ENCODE peak calls at places on chromosomes 4 and X, in nine cellular contexts. One of them, this sample, is unnamed.

GRCh38 chrX:81489987-81490386 is 288.1 kb downstream of the SH3BGRL start:
- DNase-seq in Caco-2: no peak
- DNase-seq in hepatocyte: no peak
- DNase-seq in BE2C: no peak
- DNase-seq in ovary: no peak
- DNase-seq in CD8-positive, alpha-beta T cell: no peak
- DNase-seq in MM.1S: no peak
- DNase-seq in left lung: no peak
- DNase-seq in SK-N-SH: no peak
- DNase-seq in this sample: no peak

GRCh38 chr4:8355864-8356565 is 84.5 kb downstream of the ACOX3 start:
- DNase-seq in hepatocyte: no peak
- DNase-seq in left lung: no peak
- DNase-seq in Caco-2: no peak
- DNase-seq in CD8-positive, alpha-beta T cell: no peak
- DNase-seq in MM.1S: no peak
- DNase-seq in ovary: no peak
- DNase-seq in BE2C: no peak
- DNase-seq in SK-N-SH: no peak
- DNase-seq in this sample: no peak

GRCh38 chrX:149950681-149951080 is 12.4 kb upstream of the EOLA2 start:
- DNase-seq in hepatocyte: peak; percentile 35
- DNase-seq in left lung: no peak
- DNase-seq in BE2C: peak; percentile 16
- DNase-seq in Caco-2: peak; percentile 28
- DNase-seq in CD8-positive, alpha-beta T cell: peak; percentile 20
- DNase-seq in SK-N-SH: peak; percentile 18
- DNase-seq in MM.1S: peak; percentile 24
- DNase-seq in ovary: no peak
- DNase-seq in this sample: no peak

GRCh38 chr4:54231419-54232150 is 2.5 kb downstream of the PDGFRA start:
- DNase-seq in ovary: peak; percentile 79
- DNase-seq in Caco-2: peak; percentile 51
- DNase-seq in left lung: peak; percentile 79
- DNase-seq in MM.1S: no peak
- DNase-seq in BE2C: no peak
- DNase-seq in SK-N-SH: peak; percentile 77
- DNase-seq in CD8-positive, alpha-beta T cell: no peak
- DNase-seq in hepatocyte: peak; percentile 68
- DNase-seq in this sample: no peak

GRCh38 chr4:133178960-133179359 is 29.9 kb downstream of the PCDH10 start:
- DNase-seq in ovary: no peak
- DNase-seq in MM.1S: no peak
- DNase-seq in BE2C: no peak
- DNase-seq in SK-N-SH: no peak
- DNase-seq in hepatocyte: no peak
- DNase-seq in left lung: no peak
- DNase-seq in Caco-2: no peak
- DNase-seq in CD8-positive, alpha-beta T cell: no peak
- DNase-seq in this sample: no peak

GRCh38 chr4:70559216-70559830 is 32.7 kb upstream of the AMBN start:
- DNase-seq in MM.1S: peak; percentile 63
- DNase-seq in left lung: no peak
- DNase-seq in BE2C: peak; percentile 57
- DNase-seq in Caco-2: peak; percentile 61
- DNase-seq in ovary: peak; percentile 26
- DNase-seq in CD8-positive, alpha-beta T cell: peak; percentile 30
- DNase-seq in hepatocyte: peak; percentile 64
- DNase-seq in SK-N-SH: peak; percentile 37
- DNase-seq in this sample: peak; percentile 66

GRCh38 chr4:47032405-47033106 is 1.2 kb downstream of the GABRB1 start:
- DNase-seq in CD8-positive, alpha-beta T cell: peak; percentile 22
- DNase-seq in SK-N-SH: peak; percentile 82
- DNase-seq in MM.1S: peak; percentile 72
- DNase-seq in left lung: peak; percentile 82
- DNase-seq in Caco-2: peak; percentile 84
- DNase-seq in BE2C: peak; percentile 91
- DNase-seq in hepatocyte: peak; percentile 84
- DNase-seq in ovary: no peak
- DNase-seq in this sample: peak; percentile 42

GRCh38 chrX:140440891-140441290 is 64.0 kb downstream of the SOX3 start:
- DNase-seq in BE2C: no peak
- DNase-seq in ovary: no peak
- DNase-seq in Caco-2: no peak
- DNase-seq in MM.1S: no peak
- DNase-seq in SK-N-SH: no peak
- DNase-seq in left lung: no peak
- DNase-seq in CD8-positive, alpha-beta T cell: no peak
- DNase-seq in hepatocyte: peak; percentile 32
- DNase-seq in this sample: no peak

GRCh38 chr4:3671571-3672464 is 94.4 kb upstream of the ADRA2C start:
- DNase-seq in hepatocyte: no peak
- DNase-seq in ovary: no peak
- DNase-seq in left lung: peak; percentile 37
- DNase-seq in MM.1S: no peak
- DNase-seq in BE2C: no peak
- DNase-seq in CD8-positive, alpha-beta T cell: no peak
- DNase-seq in SK-N-SH: no peak
- DNase-seq in Caco-2: peak; percentile 70
- DNase-seq in this sample: no peak

GRCh38 chr4:55258152-55258863 is 87.7 kb upstream of the SRD5A3 start:
- DNase-seq in hepatocyte: no peak
- DNase-seq in BE2C: no peak
- DNase-seq in left lung: no peak
- DNase-seq in ovary: no peak
- DNase-seq in Caco-2: no peak
- DNase-seq in CD8-positive, alpha-beta T cell: no peak
- DNase-seq in SK-N-SH: no peak
- DNase-seq in MM.1S: no peak
- DNase-seq in this sample: no peak

GRCh38 chr4:143282170-143282760 is 54.4 kb upstream of the GAB1 start:
- DNase-seq in hepatocyte: no peak
- DNase-seq in BE2C: no peak
- DNase-seq in SK-N-SH: peak; percentile 12
- DNase-seq in left lung: no peak
- DNase-seq in ovary: no peak
- DNase-seq in Caco-2: no peak
- DNase-seq in CD8-positive, alpha-beta T cell: no peak
- DNase-seq in MM.1S: no peak
- DNase-seq in this sample: no peak

GRCh38 chr4:78862314-78862737 is 76.9 kb downstream of the PAQR3 start:
- DNase-seq in Caco-2: peak; percentile 56
- DNase-seq in hepatocyte: peak; percentile 47
- DNase-seq in ovary: no peak
- DNase-seq in SK-N-SH: no peak
- DNase-seq in MM.1S: no peak
- DNase-seq in BE2C: no peak
- DNase-seq in left lung: no peak
- DNase-seq in CD8-positive, alpha-beta T cell: no peak
- DNase-seq in this sample: no peak

GRCh38 chr4:67928547-67928946 is 34.7 kb downstream of the TMPRSS11A start:
- DNase-seq in CD8-positive, alpha-beta T cell: no peak
- DNase-seq in ovary: no peak
- DNase-seq in hepatocyte: no peak
- DNase-seq in Caco-2: no peak
- DNase-seq in BE2C: no peak
- DNase-seq in SK-N-SH: no peak
- DNase-seq in left lung: no peak
- DNase-seq in MM.1S: no peak
- DNase-seq in this sample: no peak

GRCh38 chr4:3220586-3221494 is 28.1 kb upstream of the MSANTD1 start:
- DNase-seq in hepatocyte: no peak
- DNase-seq in left lung: peak; percentile 13
- DNase-seq in SK-N-SH: no peak
- DNase-seq in Caco-2: no peak
- DNase-seq in BE2C: peak; percentile 2
- DNase-seq in ovary: peak; percentile 6
- DNase-seq in MM.1S: no peak
- DNase-seq in CD8-positive, alpha-beta T cell: no peak
- DNase-seq in this sample: no peak

GRCh38 chrX:2514131-2514530 is 13.4 kb upstream of the DHRSX start:
- DNase-seq in hepatocyte: no peak
- DNase-seq in Caco-2: no peak
- DNase-seq in MM.1S: no peak
- DNase-seq in CD8-positive, alpha-beta T cell: no peak
- DNase-seq in left lung: no peak
- DNase-seq in ovary: no peak
- DNase-seq in SK-N-SH: no peak
- DNase-seq in BE2C: no peak
- DNase-seq in this sample: no peak

GRCh38 chrX:22969416-22969815 is 30.3 kb upstream of the DDX53 start:
- DNase-seq in MM.1S: peak; percentile 72
- DNase-seq in ovary: no peak
- DNase-seq in Caco-2: no peak
- DNase-seq in CD8-positive, alpha-beta T cell: no peak
- DNase-seq in BE2C: no peak
- DNase-seq in SK-N-SH: no peak
- DNase-seq in hepatocyte: no peak
- DNase-seq in left lung: no peak
- DNase-seq in this sample: no peak

DNA sequence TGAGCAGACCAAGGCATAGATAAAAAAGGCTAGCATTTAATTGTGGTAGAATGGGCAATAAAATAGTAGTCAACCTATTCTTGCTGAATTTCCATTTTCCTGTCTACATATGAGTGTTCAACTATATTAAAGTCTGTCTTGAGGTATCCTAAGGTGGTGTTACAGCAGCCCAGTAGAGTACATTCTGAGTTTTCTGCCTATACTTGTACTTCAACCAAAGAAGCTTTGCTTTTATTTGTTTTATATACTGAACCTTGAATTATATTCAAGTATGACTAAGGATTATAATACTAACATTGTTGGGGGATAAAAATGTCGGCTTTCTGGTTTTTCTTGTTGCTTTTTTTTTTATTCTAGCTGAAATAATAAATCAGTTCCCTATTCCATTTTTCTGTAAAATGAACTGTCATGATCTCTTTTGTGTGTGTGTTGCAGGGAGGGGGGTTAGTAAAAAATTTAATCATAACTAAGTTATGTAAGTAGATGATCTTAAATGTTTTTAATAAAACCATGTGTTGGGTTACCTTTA is 106.7 kb downstream of the PDLIM5 start:
- DNase-seq in Caco-2: no peak
- DNase-seq in left lung: no peak
- DNase-seq in CD8-positive, alpha-beta T cell: no peak
- DNase-seq in ovary: no peak
- DNase-seq in SK-N-SH: no peak
- DNase-seq in MM.1S: no peak
- DNase-seq in hepatocyte: no peak
- DNase-seq in BE2C: no peak
- DNase-seq in this sample: no peak
- H3K4me1 ChIP-seq in Caco-2: peaks cover 44% of the 10 kb centered on the region
- H3K4me1 ChIP-seq in left lung: peaks cover 13% of the 10 kb centered on the region
- H3K4me1 ChIP-seq in CD8-positive, alpha-beta T cell: no peaks in the 10 kb centered on the region
- H3K4me1 ChIP-seq in ovary: peaks cover 3% of the 10 kb centered on the region
- H3K4me1 ChIP-seq in SK-N-SH: no peaks in the 10 kb centered on the region
- H3K4me1 ChIP-seq in MM.1S: no peaks in the 10 kb centered on the region
- H3K4me1 ChIP-seq in hepatocyte: no peaks in the 10 kb centered on the region
- H3K4me1 ChIP-seq in BE2C: peaks cover 5% of the 10 kb centered on the region
- H3K4me1 ChIP-seq in this sample: peaks cover 14% of the 10 kb centered on the region

GRCh38 chr4:121696641-121697461 is at the start of gene ANXA5:
- DNase-seq in hepatocyte: peak; percentile 96
- DNase-seq in Caco-2: peak; percentile 90
- DNase-seq in left lung: peak; percentile 98
- DNase-seq in CD8-positive, alpha-beta T cell: peak; percentile 54
- DNase-seq in SK-N-SH: peak; percentile 93
- DNase-seq in MM.1S: peak; percentile 90
- DNase-seq in ovary: peak; percentile 90
- DNase-seq in BE2C: peak; percentile 91
- DNase-seq in this sample: peak; percentile 91
- TF ChIP-seq CTCF in hepatocyte: peak; percentile 51
- TF ChIP-seq CTCF in Caco-2: peak; percentile 37
- TF ChIP-seq CTCF in left lung: no peak
- TF ChIP-seq CTCF in CD8-positive, alpha-beta T cell: no peak
- TF ChIP-seq CTCF in SK-N-SH: peak; percentile 49
- TF ChIP-seq CTCF in MM.1S: peak; percentile 25
- TF ChIP-seq CTCF in ovary: peak; percentile 46
- TF ChIP-seq CTCF in BE2C: peak; percentile 32
- TF ChIP-seq CTCF in this sample: no peak

DNA sequence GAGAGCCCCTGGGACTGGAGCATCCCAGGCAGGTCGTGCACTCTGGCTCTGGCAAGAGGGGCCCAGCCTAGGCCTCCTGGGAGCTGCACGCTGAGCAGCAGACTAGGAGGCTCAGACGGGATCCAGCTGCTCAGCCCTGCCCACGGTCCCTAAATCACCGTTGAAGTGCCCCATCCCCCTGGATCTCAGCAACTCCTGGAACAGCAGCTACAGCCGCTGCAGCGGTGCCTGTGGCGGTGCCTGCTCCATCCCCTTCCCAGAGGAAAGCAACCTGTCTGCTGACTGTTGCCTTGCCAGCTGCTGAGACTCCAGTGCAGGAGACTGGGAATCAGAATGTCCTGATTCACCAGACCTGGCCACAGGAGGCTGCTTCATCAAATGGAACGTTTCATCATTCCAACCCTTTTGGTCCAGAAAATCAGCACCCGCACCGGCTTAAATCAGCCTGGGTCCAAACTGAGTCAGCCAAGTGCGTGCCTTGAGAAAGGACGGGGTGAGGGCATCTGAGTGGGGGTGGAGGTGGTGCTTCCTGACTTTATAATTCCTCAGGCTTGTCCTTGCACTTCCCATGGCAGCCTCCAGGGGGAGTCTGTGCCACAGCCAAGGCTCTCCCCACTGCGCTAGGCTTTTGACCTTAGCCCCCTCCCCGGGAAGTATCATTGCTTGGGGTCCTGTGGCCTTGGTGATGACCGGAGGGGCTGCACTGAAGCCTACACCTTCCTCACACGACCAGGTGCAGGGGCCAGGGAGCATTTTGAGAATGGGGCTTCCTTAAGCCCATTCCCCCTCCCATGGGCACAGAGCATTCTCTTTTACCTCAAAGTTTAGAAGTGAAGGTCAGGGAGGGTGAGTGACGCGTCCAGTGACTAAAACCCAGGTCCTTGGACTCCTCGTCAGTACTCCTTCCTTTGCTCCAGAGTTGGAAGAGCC is 6.5 kb downstream of the ZNF185 start:
- DNase-seq in hepatocyte: peak; percentile 66
- DNase-seq in CD8-positive, alpha-beta T cell: peak; percentile 25
- DNase-seq in MM.1S: no peak
- DNase-seq in left lung: no peak
- DNase-seq in Caco-2: peak; percentile 57
- DNase-seq in ovary: peak; percentile 36
- DNase-seq in SK-N-SH: peak; percentile 86
- DNase-seq in BE2C: peak; percentile 63
- DNase-seq in this sample: peak; percentile 45
- H3K27me3 ChIP-seq in hepatocyte: no peaks in the 10 kb centered on the region
- H3K27me3 ChIP-seq in CD8-positive, alpha-beta T cell: no peaks in the 10 kb centered on the region
- H3K27me3 ChIP-seq in MM.1S: no peaks in the 10 kb centered on the region
- H3K27me3 ChIP-seq in left lung: no peaks in the 10 kb centered on the region
- H3K27me3 ChIP-seq in Caco-2: no peaks in the 10 kb centered on the region
- H3K27me3 ChIP-seq in ovary: no peaks in the 10 kb centered on the region
- H3K27me3 ChIP-seq in SK-N-SH: no peaks in the 10 kb centered on the region
- H3K27me3 ChIP-seq in BE2C: no peaks in the 10 kb centered on the region
- H3K27me3 ChIP-seq in this sample: no peaks in the 10 kb centered on the region

DNA sequence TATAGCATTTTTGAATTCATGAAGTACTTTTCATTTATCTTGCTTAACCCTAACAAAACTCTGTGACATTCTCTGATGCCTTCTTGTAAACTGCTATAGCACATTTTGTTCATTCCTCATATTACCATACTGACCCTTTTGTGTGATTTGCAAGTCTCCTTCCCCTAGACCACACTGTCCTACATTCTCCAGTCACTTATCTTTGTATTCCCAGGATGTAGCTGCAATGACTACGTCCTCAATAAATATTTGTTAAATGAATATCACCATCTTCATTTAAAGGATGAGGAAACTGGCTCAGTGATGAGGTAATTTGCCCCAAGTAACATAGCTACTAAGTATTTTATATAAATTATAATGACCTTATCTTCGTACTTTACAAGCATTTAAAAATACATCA is 11.9 kb downstream of the HUWE1 start:
- DNase-seq in Caco-2: no peak
- DNase-seq in hepatocyte: no peak
- DNase-seq in ovary: no peak
- DNase-seq in BE2C: no peak
- DNase-seq in left lung: no peak
- DNase-seq in SK-N-SH: no peak
- DNase-seq in CD8-positive, alpha-beta T cell: no peak
- DNase-seq in MM.1S: no peak
- DNase-seq in this sample: no peak
- H3K4me1 ChIP-seq in Caco-2: no peaks in the 10 kb centered on the region
- H3K4me1 ChIP-seq in hepatocyte: peaks cover 8% of the 10 kb centered on the region
- H3K4me1 ChIP-seq in ovary: no peaks in the 10 kb centered on the region
- H3K4me1 ChIP-seq in BE2C: no peaks in the 10 kb centered on the region
- H3K4me1 ChIP-seq in left lung: peaks cover 4% of the 10 kb centered on the region
- H3K4me1 ChIP-seq in SK-N-SH: no peaks in the 10 kb centered on the region
- H3K4me1 ChIP-seq in CD8-positive, alpha-beta T cell: peaks cover 12% of the 10 kb centered on the region
- H3K4me1 ChIP-seq in MM.1S: peaks cover 2% of the 10 kb centered on the region
- H3K4me1 ChIP-seq in this sample: no peaks in the 10 kb centered on the region

This sample was measured in body of pancreas.